ENCODE peak calls at places on chromosome 21, in five cellular contexts. T, Y, U, X and F are unnamed samples.

GRCh38 chr21:17585875-17586450 is 26.7 kb downstream of the BTG3 start:
- DNase-seq in T (peak), U (no peak), Y (no peak), X (peak), F (peak)

GRCh38 chr21:36478207-36478701 is 1.7 kb downstream of the CLDN14 start:
- DNase-seq in Y (no peak), U (no peak), T (peak), X (no peak), F (no peak)

GRCh38 chr21:38297193-38297592 is 40.4 kb downstream of the KCNJ15 start:
- DNase-seq in Y (no peak), T (peak), X (no peak), U (no peak), F (no peak)

GRCh38 chr21:39863111-39863510 is 4.1 kb upstream of the PCP4 start:
- DNase-seq in T (no peak), Y (no peak), U (no peak), X (no peak), F (no peak)

GRCh38 chr21:36188081-36188681 is 31.6 kb downstream of the DOP1B start:
- DNase-seq in T (no peak), U (no peak), X (no peak), Y (no peak), F (no peak)

GRCh38 chr21:35217504-35218060 is 168.5 kb upstream of the RUNX1 start:
- DNase-seq in Y (no peak), U (no peak), T (no peak), X (no peak), F (no peak)

GRCh38 chr21:29208666-29209059 is 78.2 kb downstream of the MAP3K7CL start:
- DNase-seq in Y (no peak), T (peak), X (no peak), U (no peak), F (peak)

GRCh38 chr21:38920631-38921398 is 115.1 kb downstream of the ETS2 start:
- DNase-seq in X (no peak), Y (no peak), T (no peak), U (no peak), F (no peak)

GRCh38 chr21:36097427-36098230 is 27.8 kb downstream of the CBR1 start:
- DNase-seq in Y (no peak), U (no peak), X (no peak), T (peak), F (peak)

GRCh38 chr21:16113052-16113715 is 383.4 kb downstream of the USP25 start:
- DNase-seq in X (no peak), Y (no peak), U (no peak), T (peak), F (no peak)

GRCh38 chr21:17783816-17784598 is 35.1 kb downstream of the C21orf91 start:
- DNase-seq in Y (no peak), T (no peak), X (no peak), U (peak), F (no peak)

GRCh38 chr21:44356636-44357035 is 3.2 kb downstream of the TRPM2 start:
- DNase-seq in X (no peak), Y (no peak), T (no peak), U (no peak), F (no peak)

GRCh38 chr21:33109574-33110339 is 39.8 kb downstream of the OLIG1 start:
- DNase-seq in U (no peak), T (no peak), X (no peak), Y (peak), F (no peak)

GRCh38 chr21:44957047-44957831 is 17.4 kb downstream of the SLX9 start:
- DNase-seq in X (no peak), T (no peak), Y (no peak), U (no peak), F (no peak)

GRCh38 chr21:42701706-42702456 is 48.5 kb downstream of the PDE9A start:
- DNase-seq in Y (no peak), U (no peak), X (no peak), T (no peak), F (no peak)

GRCh38 chr21:29084372-29084771 is 10.9 kb upstream of the CCT8 start:
- DNase-seq in U (no peak), Y (no peak), T (no peak), X (no peak), F (no peak)

GRCh38 chr21:37455504-37455911 is 88.9 kb downstream of the DYRK1A start:
- DNase-seq in U (no peak), X (no peak), T (peak), Y (no peak), F (no peak)

GRCh38 chr21:30206551-30207251 is 9.2 kb downstream of the CLDN8 start:
- DNase-seq in U (no peak), Y (no peak), X (no peak), T (no peak), F (no peak)

GRCh38 chr21:40835179-40835694 is 11.7 kb downstream of the DSCAM start:
- DNase-seq in Y (no peak), X (no peak), T (no peak), U (no peak), F (no peak)

GRCh38 chr21:44592446-44593365 is at the start of gene KRTAP10-6:
- DNase-seq in U (no peak), Y (no peak), T (no peak), X (no peak), F (peak)

GRCh38 chr21:14737922-14738321 is 191.8 kb upstream of the SAMSN1 start:
- DNase-seq in U (peak), X (peak), T (peak), Y (peak), F (peak)

GRCh38 chr21:39107739-39108138 is 75.5 kb downstream of the PSMG1 start:
- DNase-seq in T (no peak), X (no peak), Y (no peak), U (no peak), F (no peak)

GRCh38 chr21:39556176-39556575 is 56.6 kb upstream of the B3GALT5 start:
- DNase-seq in Y (peak), U (no peak), T (no peak), X (no peak), F (no peak)

GRCh38 chr21:40719615-40720014 is 127.3 kb downstream of the DSCAM start:
- DNase-seq in Y (no peak), T (no peak), X (no peak), U (no peak), F (no peak)

GRCh38 chr21:45424854-45425795 is 20.2 kb downstream of the COL18A1 start:
- DNase-seq in U (no peak), Y (no peak), X (no peak), T (no peak), F (no peak)

GRCh38 chr21:24042687-24043086 is 1564.6 kb downstream of the MRPL39 start:
- DNase-seq in Y (no peak), X (no peak), U (no peak), T (no peak), F (no peak)

GRCh38 chr21:29130234-29130993 is at the start of gene MAP3K7CL:
- DNase-seq in U (no peak), X (no peak), Y (no peak), T (peak), F (no peak)

GRCh38 chr21:26925122-26925521 is 41.8 kb downstream of the ADAMTS5 start:
- DNase-seq in X (no peak), Y (no peak), U (no peak), T (no peak), F (no peak)

GRCh38 chr21:36589352-36589971 is 109.5 kb upstream of the SIM2 start:
- DNase-seq in T (peak), X (no peak), U (no peak), Y (no peak), F (peak)

GRCh38 chr21:36700961-36701911 is 2.3 kb downstream of the SIM2 start:
- DNase-seq in Y (peak), T (peak), U (no peak), X (no peak), F (peak)

GRCh38 chr21:43917515-43918384 is 52.7 kb downstream of the AGPAT3 start:
- DNase-seq in U (no peak), T (no peak), X (no peak), Y (no peak), F (peak)

GRCh38 chr21:26137379-26138060 is 33.0 kb downstream of the APP start:
- DNase-seq in U (no peak), X (no peak), Y (no peak), T (peak), F (no peak)

GRCh38 chr21:46050651-46051378 is 47.1 kb upstream of the COL6A2 start:
- DNase-seq in T (no peak), Y (no peak), U (no peak), X (no peak), F (no peak)

GRCh38 chr21:42653492-42654061 is at the start of gene PDE9A:
- DNase-seq in U (no peak), T (no peak), X (no peak), Y (peak), F (peak)

GRCh38 chr21:37452222-37452621 is 85.6 kb downstream of the DYRK1A start:
- DNase-seq in T (peak), U (no peak), Y (no peak), X (no peak), F (no peak)

GRCh38 chr21:33024278-33025103 is 1.2 kb upstream of the OLIG2 start:
- DNase-seq in T (no peak), Y (no peak), X (no peak), U (no peak), F (peak)

GRCh38 chr21:42039470-42039901 is 29.3 kb upstream of the ZBTB21 start:
- DNase-seq in Y (no peak), U (no peak), T (peak), X (no peak), F (no peak)

GRCh38 chr21:41943468-41944250 is 10.2 kb downstream of the C2CD2 start:
- DNase-seq in Y (no peak), X (no peak), T (no peak), U (no peak), F (no peak)

GRCh38 chr21:42461185-42461520 is 34.9 kb downstream of the RSPH1 start:
- DNase-seq in T (no peak), U (no peak), X (no peak), Y (no peak), F (no peak)